ENCODE peak calls at places on chromosome 16, in ten cellular contexts. F is activated CD4-positive, alpha-beta T cell treated with anti-CD3 and anti-CD28 coated beads, Interleukin-2, amount 50 U/mL, for 1 hour; G is AG08396; X is DMS53; B is fibroblast of lung; D is stomach; Y is progenitor cell of endocrine pancreas; C is dorsolateral prefrontal cortex; U is OCI-M1; K is T-helper 1 cell. J is an unnamed sample.

GRCh38 chr16:50293041-50293783 is 26.9 kb downstream of the ADCY7 start:
- DNase-seq in Y (no peak), F (no peak), K (no peak), B (no peak), C (no peak), D (no peak), G (no peak), U (no peak), X (no peak), J (no peak)

GRCh38 chr16:70692481-70693203 is 6.8 kb upstream of the MTSS2 start:
- DNase-seq in X (no peak), U (no peak), K (no peak), D (no peak), C (no peak), G (no peak), Y (no peak), B (peak), F (no peak), J (no peak)

GRCh38 chr16:21989141-21989540 is 11.8 kb downstream of the PDZD9 start:
- DNase-seq in Y (no peak), X (no peak), C (no peak), U (no peak), B (peak), F (no peak), K (no peak), D (no peak), G (no peak), J (no peak)

GRCh38 chr16:53775821-53776431 is 72.0 kb downstream of the FTO start:
- DNase-seq in X (peak), U (peak), G (peak), D (peak), B (peak), C (no peak), K (no peak), Y (no peak), F (no peak), J (peak)

GRCh38 chr16:9885876-9886275 is 296.4 kb downstream of the GRIN2A start:
- DNase-seq in K (no peak), B (no peak), F (no peak), Y (no peak), X (no peak), C (no peak), D (no peak), U (no peak), G (no peak), J (no peak)

GRCh38 chr16:85856054-85856453 is 42.9 kb upstream of the IRF8 start:
- DNase-seq in Y (no peak), G (no peak), K (no peak), F (no peak), U (no peak), B (no peak), C (no peak), X (no peak), D (no peak), J (no peak)

GRCh38 chr16:79267781-79268180 is 332.8 kb downstream of the MAF start:
- DNase-seq in Y (no peak), K (no peak), X (no peak), C (no peak), D (no peak), B (no peak), U (no peak), F (no peak), G (no peak), J (no peak)

GRCh38 chr16:25210758-25211157 is 6.0 kb upstream of the AQP8 start:
- DNase-seq in G (no peak), Y (no peak), X (no peak), C (no peak), K (no peak), B (peak), U (peak), D (no peak), F (no peak), J (peak)

GRCh38 chr16:49526966-49527365 is 153.4 kb downstream of the C16orf78 start:
- DNase-seq in F (no peak), D (no peak), U (no peak), X (no peak), K (no peak), B (no peak), Y (no peak), G (no peak), C (no peak), J (no peak)

GRCh38 chr16:4664538-4665418 is 28.6 kb upstream of the NUDT16L1 start:
- DNase-seq in Y (no peak), B (peak), U (no peak), F (peak), K (peak), D (peak), G (no peak), C (no peak), X (no peak), J (no peak)

GRCh38 chr16:370443-370842 is at the start of gene MRPL28:
- DNase-seq in X (peak), K (peak), B (peak), G (peak), D (peak), F (peak), Y (peak), U (peak), C (peak), J (peak)

GRCh38 chr16:25172831-25173230 is 43.9 kb upstream of the AQP8 start:
- DNase-seq in Y (no peak), X (no peak), F (no peak), K (no peak), B (no peak), G (no peak), U (no peak), C (no peak), D (no peak), J (no peak)

GRCh38 chr16:81779540-81780320 is 639 bp downstream of the PLCG2 start:
- DNase-seq in B (no peak), C (no peak), G (no peak), F (no peak), Y (no peak), D (peak), K (no peak), X (peak), U (peak), J (no peak)

GRCh38 chr16:3454093-3454492 is 10.6 kb downstream of the NAA60 start:
- DNase-seq in G (no peak), U (no peak), D (peak), B (no peak), F (no peak), C (no peak), K (no peak), X (no peak), Y (no peak), J (peak)

GRCh38 chr16:78127130-78127529 is 27.7 kb downstream of the WWOX start:
- DNase-seq in Y (no peak), K (no peak), B (peak), X (peak), F (no peak), D (no peak), U (no peak), C (no peak), G (no peak), J (no peak)

GRCh38 chr16:56675685-56676210 is 6.1 kb downstream of the MT1H start:
- DNase-seq in D (no peak), X (peak), B (no peak), G (no peak), U (peak), F (peak), C (peak), Y (no peak), K (no peak), J (no peak)

GRCh38 chr16:88303890-88304819 is 78.6 kb upstream of the ZNF469 start:
- DNase-seq in K (no peak), C (no peak), F (no peak), Y (no peak), D (no peak), B (peak), U (no peak), G (peak), X (no peak), J (peak)

GRCh38 chr16:49546735-49547134 is 173.1 kb downstream of the C16orf78 start:
- DNase-seq in Y (no peak), K (no peak), B (no peak), X (no peak), C (no peak), G (no peak), D (no peak), F (no peak), U (no peak), J (no peak)

GRCh38 chr16:57283214-57283955 is 1.1 kb downstream of the PLLP start:
- DNase-seq in C (no peak), U (no peak), D (peak), B (no peak), X (no peak), G (no peak), F (no peak), K (no peak), Y (no peak), J (no peak)

GRCh38 chr16:71367243-71367976 is 8.9 kb downstream of the CALB2 start:
- DNase-seq in X (peak), B (peak), F (peak), D (peak), G (peak), U (peak), Y (peak), K (no peak), C (peak), J (peak)

GRCh38 chr16:27355610-27356009 is 41.8 kb downstream of the IL4R start:
- DNase-seq in K (no peak), G (peak), D (peak), U (peak), B (peak), F (peak), X (peak), C (no peak), Y (no peak), J (peak)

GRCh38 chr16:88787579-88788314 is 2.7 kb upstream of the PIEZO1 start:
- DNase-seq in Y (no peak), G (no peak), K (no peak), U (no peak), D (no peak), X (no peak), B (no peak), F (no peak), C (no peak), J (no peak)

GRCh38 chr16:17354121-17354750 is 116.5 kb downstream of the XYLT1 start:
- DNase-seq in K (no peak), F (no peak), C (no peak), G (no peak), Y (no peak), B (no peak), X (no peak), D (no peak), U (no peak), J (no peak)

GRCh38 chr16:89704281-89704680 is 2.8 kb upstream of the SPATA2L start:
- DNase-seq in U (peak), K (no peak), X (no peak), C (no peak), B (no peak), G (no peak), D (no peak), Y (no peak), F (no peak), J (no peak)

GRCh38 chr16:56848955-56849689 is 15.9 kb upstream of the SLC12A3 start:
- DNase-seq in C (no peak), U (no peak), Y (no peak), G (peak), F (no peak), B (peak), K (no peak), D (no peak), X (no peak), J (peak)

GRCh38 chr16:27625050-27625697 is 75.2 kb downstream of the KATNIP start:
- DNase-seq in G (peak), C (no peak), B (peak), D (no peak), X (no peak), F (no peak), U (peak), Y (no peak), K (no peak), J (no peak)

GRCh38 chr16:81526935-81527334 is 82.3 kb downstream of the CMIP start:
- DNase-seq in Y (no peak), K (no peak), B (peak), X (no peak), U (peak), G (peak), D (no peak), C (no peak), F (peak), J (no peak)

GRCh38 chr16:85902366-85903155 is 3.6 kb downstream of the IRF8 start:
- DNase-seq in C (no peak), D (peak), K (no peak), U (no peak), X (no peak), F (peak), B (no peak), Y (no peak), G (no peak), J (no peak)

GRCh38 chr16:85459529-85460251 is 153.4 kb upstream of the GSE1 start:
- DNase-seq in U (no peak), F (no peak), C (no peak), X (no peak), B (peak), G (no peak), D (peak), K (no peak), Y (no peak), J (no peak)

GRCh38 chr16:84860383-84860782 is 40.6 kb downstream of the CRISPLD2 start:
- DNase-seq in D (no peak), B (no peak), G (no peak), Y (no peak), K (no peak), U (no peak), X (no peak), F (no peak), C (no peak), J (no peak)

GRCh38 chr16:2874584-2875362 is 8.2 kb upstream of the FLYWCH2 start:
- DNase-seq in G (peak), B (peak), Y (peak), X (peak), K (peak), F (peak), D (peak), U (peak), C (peak), J (peak)

GRCh38 chr16:15770107-15770506 is 86.7 kb downstream of the MYH11 start:
- DNase-seq in D (no peak), F (no peak), X (no peak), Y (no peak), C (no peak), G (no peak), K (no peak), B (no peak), U (no peak), J (no peak)

GRCh38 chr16:30983289-30983889 is 1.6 kb upstream of the HSD3B7 start:
- DNase-seq in K (no peak), B (no peak), X (peak), U (no peak), Y (no peak), C (no peak), F (no peak), G (no peak), D (no peak), J (no peak)

GRCh38 chr16:87412371-87412995 is 20.3 kb downstream of the MAP1LC3B start:
- DNase-seq in D (no peak), B (no peak), F (no peak), Y (no peak), K (no peak), G (no peak), C (peak), U (no peak), X (no peak), J (no peak)